ENCODE peak calls at places on chromosome 11, in nine cellular contexts. W is GM12878, S is A549, Z is K562, U is Panc1, E is HCT116, B is GM23338, M is SK-N-SH, Q is HepG2. D is an unnamed sample.

GRCh38 chr11:115623021-115623451 is 118.8 kb upstream of the CADM1 start:
- DNase-seq in W (no peak), M (no peak), E (no peak), Q (peak; percentile 15), Z (no peak), U (peak; percentile 46), B (no peak), S (peak; percentile 23), D (no peak)

GRCh38 chr11:65492637-65493366 is 6.0 kb upstream of the MALAT1 start:
- DNase-seq in E (no peak), B (peak; percentile 20), S (peak; percentile 91), U (no peak), M (no peak), W (peak; percentile 68), Z (peak; percentile 68), Q (no peak), D (peak; percentile 55)

GRCh38 chr11:108870373-108871020 is 205.6 kb downstream of the DDX10 start:
- DNase-seq in Z (no peak), B (no peak), S (peak; percentile 15), Q (peak; percentile 15), U (peak; percentile 33), M (no peak), E (no peak), W (no peak), D (no peak)

GRCh38 chr11:114293201-114293711 is 2.9 kb upstream of the NNMT start:
- DNase-seq in E (no peak), U (no peak), Q (no peak), Z (no peak), B (no peak), S (no peak), M (no peak), W (no peak), D (no peak)

GRCh38 chr11:119389611-119390254 is 8.2 kb upstream of the USP2 start:
- DNase-seq in S (no peak), E (no peak), U (no peak), W (no peak), M (no peak), Q (no peak), Z (no peak), B (peak; percentile 87), D (no peak)

GRCh38 chr11:26993965-26994446 is at the start of gene FIBIN:
- DNase-seq in Q (no peak), S (no peak), Z (no peak), B (peak; percentile 57), E (no peak), U (no peak), M (no peak), W (no peak), D (no peak)

GRCh38 chr11:114399903-114400221 is 449 bp downstream of the C11orf71 start:
- DNase-seq in B (peak; percentile 92), Q (peak; percentile 40), W (peak; percentile 2), U (no peak), S (no peak), E (no peak), Z (peak; percentile 52), M (no peak), D (peak; percentile 61)

GRCh38 chr11:25562417-25562816 is 769.5 kb upstream of the ANO3 start:
- DNase-seq in W (no peak), B (no peak), S (no peak), Z (no peak), E (no peak), M (no peak), U (no peak), Q (no peak), D (no peak)

GRCh38 chr11:103940542-103940941 is 95.9 kb upstream of the DDI1 start:
- DNase-seq in Q (no peak), S (no peak), W (no peak), U (no peak), E (no peak), Z (no peak), B (no peak), M (no peak), D (no peak)

GRCh38 chr11:125295922-125296321 is 131.4 kb downstream of the PKNOX2 start:
- DNase-seq in S (no peak), M (no peak), Q (no peak), B (no peak), Z (no peak), U (no peak), W (no peak), E (no peak), D (no peak)

GRCh38 chr11:79076526-79077115 is 364.2 kb downstream of the TENM4 start:
- DNase-seq in E (peak; percentile 32), Q (peak; percentile 30), S (peak; percentile 31), M (peak; percentile 53), W (no peak), Z (peak; percentile 51), U (no peak), B (peak; percentile 75), D (no peak)
- TF ChIP-seq REST in E (no peak), Q (no peak), S (no peak), M (no peak), W (no peak), Z (no peak), U (no peak), B (no peak), D (no peak)

GRCh38 chr11:35905901-35906661 is 37.8 kb upstream of the LDLRAD3 start:
- DNase-seq in U (no peak), B (no peak), S (no peak), W (no peak), Z (no peak), E (no peak), M (no peak), Q (no peak), D (no peak)
- TF ChIP-seq REST in U (no peak), B (no peak), S (no peak), W (no peak), Z (no peak), E (no peak), M (no peak), Q (no peak), D (no peak)

GRCh38 chr11:75315439-75315805 is 36.0 kb downstream of the ARRB1 start:
- DNase-seq in U (no peak), M (no peak), Q (no peak), E (no peak), S (no peak), B (no peak), Z (no peak), W (no peak), D (no peak)

GRCh38 chr11:75319035-75319877 is 32.2 kb downstream of the ARRB1 start:
- DNase-seq in M (no peak), Q (no peak), S (no peak), Z (no peak), W (no peak), E (no peak), B (no peak), U (no peak), D (no peak)

GRCh38 chr11:75314771-75315438 is 36.6 kb downstream of the ARRB1 start:
- DNase-seq in S (no peak), M (no peak), B (no peak), Q (no peak), Z (no peak), W (no peak), E (no peak), U (no peak), D (no peak)

GRCh38 chr11:75320046-75320618 is 31.3 kb downstream of the ARRB1 start:
- DNase-seq in U (no peak), Z (no peak), W (no peak), M (no peak), Q (no peak), S (no peak), B (no peak), E (no peak), D (no peak)

GRCh38 chr11:75317446-75318122 is 33.9 kb downstream of the ARRB1 start:
- DNase-seq in W (no peak), U (no peak), Q (no peak), S (no peak), Z (no peak), M (no peak), B (no peak), E (no peak), D (no peak)
- TF ChIP-seq REST in W (no peak), U (no peak), Q (no peak), S (no peak), Z (no peak), M (no peak), B (no peak), E (no peak), D (no peak)

GRCh38 chr11:112412383-112412782 is 151.7 kb upstream of the PLET1 start:
- DNase-seq in B (no peak), W (no peak), E (no peak), M (no peak), S (no peak), Q (no peak), U (no peak), Z (no peak), D (no peak)
- TF ChIP-seq REST in B (no peak), W (no peak), E (no peak), M (no peak), S (no peak), Q (no peak), U (no peak), Z (no peak), D (no peak)

GRCh38 chr11:57219021-57219627 is 17.9 kb downstream of the APLNR start:
- DNase-seq in U (no peak), M (no peak), S (no peak), Q (no peak), W (no peak), E (no peak), B (no peak), Z (no peak), D (peak; percentile 71)
- TF ChIP-seq REST in U (no peak), M (no peak), S (no peak), Q (no peak), W (no peak), E (no peak), B (no peak), Z (no peak), D (no peak)